ENCODE peak calls at places on chromosomes 7 and 10, in seven cellular contexts. V is mammary epithelial cell, Q is IMR-90, G is heart left ventricle, C is astrocyte, W is NT2/D1, K is stomach. L is an unnamed sample.

GRCh38 chr10:124221356-124222297 is 128.2 kb upstream of the CHST15 start:
- DNase-seq in Q (no peak), W (no peak), C (peak; percentile 62), K (no peak), V (peak; percentile 71), G (no peak), L (peak; percentile 65)

GRCh38 chr7:68542831-68543230 is 1055.4 kb upstream of the AUTS2 start:
- DNase-seq in V (no peak), K (no peak), C (no peak), W (no peak), Q (no peak), G (no peak), L (no peak)

GRCh38 chr10:86290933-86291615 is 75.5 kb downstream of the GRID1 start:
- DNase-seq in K (peak; percentile 21), C (no peak), G (no peak), V (no peak), Q (no peak), W (no peak), L (no peak)

GRCh38 chr7:50791921-50792341 is 9.2 kb upstream of the GRB10 start:
- DNase-seq in W (no peak), C (no peak), V (no peak), Q (peak; percentile 38), G (no peak), K (no peak), L (no peak)

GRCh38 chr7:23315366-23315765 is 16.2 kb downstream of the MALSU1 start:
- DNase-seq in C (peak; percentile 47), G (no peak), Q (no peak), V (peak; percentile 48), W (no peak), K (no peak), L (no peak)

GRCh38 chr7:86202833-86203232 is 440.9 kb upstream of the GRM3 start:
- DNase-seq in K (no peak), Q (no peak), V (no peak), W (no peak), G (peak; percentile 10), C (no peak), L (no peak)

GRCh38 chr10:9596368-9596920 is 1421.2 kb upstream of the CELF2 start:
- DNase-seq in W (no peak), C (peak; percentile 42), V (no peak), G (no peak), K (no peak), Q (peak; percentile 62), L (no peak)

GRCh38 chr10:118799779-118800178 is 45.0 kb upstream of the CACUL1 start:
- DNase-seq in V (peak; percentile 90), C (peak; percentile 58), G (no peak), Q (peak; percentile 23), K (no peak), W (no peak), L (no peak)

GRCh38 chr7:4689151-4689550 is 7.1 kb downstream of the FOXK1 start:
- DNase-seq in K (no peak), Q (no peak), W (no peak), G (no peak), C (no peak), V (no peak), L (no peak)

GRCh38 chr7:131501422-131501821 is 55.0 kb downstream of the PODXL start:
- DNase-seq in C (peak; percentile 81), V (peak; percentile 78), Q (peak; percentile 92), K (no peak), W (no peak), G (no peak), L (no peak)

GRCh38 chr10:35372329-35372728 is 36.0 kb downstream of the CCNY start:
- DNase-seq in Q (no peak), V (peak; percentile 28), G (peak; percentile 82), W (no peak), K (no peak), C (peak; percentile 83), L (no peak)

GRCh38 chr7:50733552-50733951 is 49.1 kb downstream of the GRB10 start:
- DNase-seq in C (peak; percentile 95), Q (peak; percentile 61), G (no peak), W (no peak), V (peak; percentile 40), K (peak; percentile 58), L (no peak)

GRCh38 chr10:72597897-72598296 is 28.0 kb downstream of the MICU1 start:
- DNase-seq in Q (peak; percentile 40), V (no peak), W (no peak), C (peak; percentile 73), K (no peak), G (no peak), L (no peak)

GRCh38 chr10:3761916-3762708 is 22.9 kb downstream of the KLF6 start:
- DNase-seq in K (no peak), G (no peak), Q (peak; percentile 35), C (peak; percentile 73), W (peak; percentile 74), V (peak; percentile 78), L (peak; percentile 76)

GRCh38 chr7:106744507-106745180 is 83.7 kb upstream of the CCDC71L start:
- DNase-seq in G (no peak), V (no peak), K (no peak), Q (no peak), W (no peak), C (no peak), L (no peak)

GRCh38 chr10:6089334-6090219 is 743 bp downstream of the RBM17 start:
- DNase-seq in G (peak; percentile 25), K (no peak), V (peak; percentile 61), C (peak; percentile 42), Q (no peak), W (no peak), L (peak; percentile 53)

GRCh38 chr7:111091623-111092370 is 870 bp downstream of the LRRN3 start:
- DNase-seq in G (no peak), K (no peak), W (no peak), C (no peak), V (no peak), Q (no peak), L (no peak)

GRCh38 chr10:97888641-97889262 is 39.1 kb downstream of the GOLGA7B start:
- DNase-seq in Q (peak; percentile 7), W (no peak), C (peak; percentile 55), V (peak; percentile 82), G (no peak), K (peak; percentile 67), L (peak; percentile 93)

DNA sequence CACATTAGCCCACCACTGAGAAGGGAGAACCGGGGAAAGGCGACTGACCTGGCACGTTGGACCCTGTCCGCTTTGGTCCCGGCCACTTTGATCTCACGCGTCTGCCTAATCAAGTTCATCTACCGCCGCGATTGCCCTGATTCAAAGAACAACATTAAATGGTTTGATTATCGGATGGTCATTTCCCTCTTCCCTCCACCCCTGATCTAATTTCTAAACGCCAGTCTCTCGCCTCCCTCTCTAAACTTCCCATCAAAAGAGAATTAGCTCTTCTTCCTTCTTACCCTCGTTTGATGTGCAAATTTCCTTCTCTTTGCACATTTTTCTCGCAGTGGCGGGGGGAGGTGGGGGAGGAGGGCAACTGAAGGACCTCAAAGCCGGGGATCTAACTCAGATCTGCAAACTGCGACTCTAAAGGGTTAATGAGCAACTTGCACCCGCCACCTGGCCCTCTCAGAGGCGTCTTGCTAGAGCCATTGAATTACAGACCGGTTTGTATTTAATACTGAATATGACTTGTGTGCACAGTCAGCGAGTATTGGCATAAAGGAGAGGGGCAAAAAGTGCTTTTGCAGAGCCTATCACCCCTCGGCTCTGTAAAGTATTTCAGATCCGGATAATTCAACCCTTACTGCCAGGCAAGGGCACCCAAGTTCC is 603 bp upstream of the DKK1 start:
- DNase-seq in V (no peak), Q (peak; percentile 32), G (no peak), W (no peak), C (no peak), K (no peak), L (peak; percentile 46)
- H3K4me3 ChIP-seq in V (peak overlapping the region; percentile 90), Q (peak overlapping the region; percentile 81), G (peak overlapping the region; percentile 57), W (peak overlapping the region; percentile 40), C (peak overlapping the region; percentile 89), K (peak overlapping the region; percentile 43), L (peak overlapping the region; percentile 52)

GRCh38 chr10:114444819-114445218 is 40.5 kb upstream of the AFAP1L2 start:
- DNase-seq in Q (no peak), C (no peak), G (no peak), K (no peak), W (no peak), V (no peak), L (no peak)
- H3K27me3 ChIP-seq in Q (no peaks in the 10 kb centered on the region), C (no peaks in the 10 kb centered on the region), G (no peaks in the 10 kb centered on the region), K (no peaks in the 10 kb centered on the region), W (no peaks in the 10 kb centered on the region), V (no peaks in the 10 kb centered on the region), L (no peaks in the 10 kb centered on the region)

GRCh38 chr10:100987685-100988049 is 324 bp downstream of the TWNK start:
- DNase-seq in W (no peak), C (no peak), Q (no peak), K (no peak), V (no peak), G (no peak), L (no peak)

GRCh38 chr10:100988166-100988565 is 823 bp downstream of the TWNK start:
- DNase-seq in W (no peak), V (no peak), G (no peak), Q (no peak), C (no peak), K (no peak), L (no peak)

GRCh38 chr10:100986952-100987684 is at the start of the genes MRPL43 and TWNK:
- DNase-seq in W (peak; percentile 66), V (peak; percentile 75), Q (peak; percentile 64), K (peak; percentile 87), C (peak; percentile 47), G (peak; percentile 80), L (peak; percentile 96)

GRCh38 chr10:100986623-100986951 is 710 bp downstream of the MRPL43 start:
- DNase-seq in G (no peak), Q (no peak), K (no peak), W (no peak), V (no peak), C (no peak), L (no peak)

GRCh38 chr10:100989088-100989487 is 1.7 kb downstream of the TWNK start:
- DNase-seq in C (no peak), W (no peak), V (no peak), Q (no peak), K (no peak), G (no peak), L (no peak)
- H3K36me3 ChIP-seq in C (peaks cover 30% of the 10 kb centered on the region), W (peaks cover 66% of the 10 kb centered on the region), V (peaks cover 24% of the 10 kb centered on the region), Q (peaks cover 28% of the 10 kb centered on the region), K (peaks cover 63% of the 10 kb centered on the region), G (peaks cover 52% of the 10 kb centered on the region), L (peaks cover 35% of the 10 kb centered on the region)

GRCh38 chr10:42934842-42935241 is 142.0 kb upstream of the RET start:
- DNase-seq in W (no peak), C (no peak), V (no peak), Q (no peak), K (no peak), G (no peak), L (no peak)

GRCh38 chr10:42933454-42934340 is 143.2 kb upstream of the RET start:
- DNase-seq in G (no peak), K (peak; percentile 65), V (no peak), W (no peak), C (no peak), Q (peak; percentile 19), L (peak; percentile 78)

GRCh38 chr10:42932116-42932515 is 144.8 kb upstream of the RET start:
- DNase-seq in K (no peak), Q (no peak), C (no peak), V (no peak), W (no peak), G (no peak), L (peak; percentile 6)

GRCh38 chr10:42934351-42934811 is 142.5 kb upstream of the RET start:
- DNase-seq in G (no peak), W (no peak), C (no peak), Q (no peak), K (no peak), V (no peak), L (no peak)

GRCh38 chr10:42932735-42933453 is 144.0 kb upstream of the RET start:
- DNase-seq in Q (no peak), V (no peak), G (no peak), C (no peak), W (no peak), K (no peak), L (peak; percentile 98)
- H3K4me3 ChIP-seq in Q (no peak overlapping the region), V (no peak overlapping the region), G (peak overlapping the region; percentile 37), C (no peak overlapping the region), W (peak overlapping the region; percentile 42), K (peak overlapping the region; percentile 35), L (peak overlapping the region; percentile 62)

L was measured in H7.